ENCODE peak calls at places on chromosomes 12 and 14, in six cellular contexts. One of them, this sample, is unnamed.

GRCh38 chr12:49340095-49340870 is 3.3 kb upstream of the C1QL4 start:
- DNase-seq in heart left ventricle: no peak
- DNase-seq in neural progenitor cell: no peak
- DNase-seq in fibroblast of pulmonary artery: no peak
- DNase-seq in CD4-positive, alpha-beta T cell: no peak
- DNase-seq in kidney epithelial cell: no peak
- DNase-seq in this sample: no peak

GRCh38 chr12:106287364-106287763 is 15.2 kb upstream of the TCP11L2 start:
- DNase-seq in heart left ventricle: no peak
- DNase-seq in neural progenitor cell: no peak
- DNase-seq in fibroblast of pulmonary artery: no peak
- DNase-seq in CD4-positive, alpha-beta T cell: no peak
- DNase-seq in kidney epithelial cell: no peak
- DNase-seq in this sample: no peak

GRCh38 chr12:108752387-108752786 is 21.1 kb upstream of the CORO1C start:
- DNase-seq in heart left ventricle: no peak
- DNase-seq in neural progenitor cell: no peak
- DNase-seq in fibroblast of pulmonary artery: peak
- DNase-seq in CD4-positive, alpha-beta T cell: no peak
- DNase-seq in kidney epithelial cell: no peak
- DNase-seq in this sample: no peak

GRCh38 chr12:91203610-91204009 is 21.0 kb upstream of the DCN start:
- DNase-seq in heart left ventricle: no peak
- DNase-seq in neural progenitor cell: peak
- DNase-seq in fibroblast of pulmonary artery: no peak
- DNase-seq in CD4-positive, alpha-beta T cell: no peak
- DNase-seq in kidney epithelial cell: no peak
- DNase-seq in this sample: no peak

GRCh38 chr14:61437383-61437782 is 116.0 kb downstream of the PRKCH start:
- DNase-seq in heart left ventricle: no peak
- DNase-seq in neural progenitor cell: no peak
- DNase-seq in fibroblast of pulmonary artery: no peak
- DNase-seq in CD4-positive, alpha-beta T cell: no peak
- DNase-seq in kidney epithelial cell: no peak
- DNase-seq in this sample: no peak

GRCh38 chr12:30806989-30807694 is 52.4 kb upstream of the CAPRIN2 start:
- DNase-seq in heart left ventricle: peak
- DNase-seq in neural progenitor cell: peak
- DNase-seq in fibroblast of pulmonary artery: peak
- DNase-seq in CD4-positive, alpha-beta T cell: no peak
- DNase-seq in kidney epithelial cell: no peak
- DNase-seq in this sample: peak

GRCh38 chr12:93573552-93574223 is 1.2 kb downstream of the SOCS2 start:
- DNase-seq in heart left ventricle: peak
- DNase-seq in neural progenitor cell: peak
- DNase-seq in fibroblast of pulmonary artery: no peak
- DNase-seq in CD4-positive, alpha-beta T cell: no peak
- DNase-seq in kidney epithelial cell: no peak
- DNase-seq in this sample: peak

GRCh38 chr14:104573930-104574329 is 5.6 kb upstream of the C14orf180 start:
- DNase-seq in heart left ventricle: no peak
- DNase-seq in neural progenitor cell: peak
- DNase-seq in fibroblast of pulmonary artery: no peak
- DNase-seq in CD4-positive, alpha-beta T cell: no peak
- DNase-seq in kidney epithelial cell: no peak
- DNase-seq in this sample: no peak

GRCh38 chr14:104223810-104224515 is 85.6 kb downstream of the KIF26A start:
- DNase-seq in heart left ventricle: no peak
- DNase-seq in neural progenitor cell: no peak
- DNase-seq in fibroblast of pulmonary artery: no peak
- DNase-seq in CD4-positive, alpha-beta T cell: no peak
- DNase-seq in kidney epithelial cell: no peak
- DNase-seq in this sample: no peak

GRCh38 chr12:103748875-103749274 is 92.2 kb downstream of the NT5DC3 start:
- DNase-seq in heart left ventricle: no peak
- DNase-seq in neural progenitor cell: no peak
- DNase-seq in fibroblast of pulmonary artery: no peak
- DNase-seq in CD4-positive, alpha-beta T cell: no peak
- DNase-seq in kidney epithelial cell: no peak
- DNase-seq in this sample: no peak

GRCh38 chr12:103751600-103751999 is 89.4 kb downstream of the NT5DC3 start:
- DNase-seq in heart left ventricle: no peak
- DNase-seq in neural progenitor cell: no peak
- DNase-seq in fibroblast of pulmonary artery: peak
- DNase-seq in CD4-positive, alpha-beta T cell: no peak
- DNase-seq in kidney epithelial cell: no peak
- DNase-seq in this sample: no peak

GRCh38 chr12:103755425-103755824 is 85.6 kb downstream of the NT5DC3 start:
- DNase-seq in heart left ventricle: no peak
- DNase-seq in neural progenitor cell: no peak
- DNase-seq in fibroblast of pulmonary artery: no peak
- DNase-seq in CD4-positive, alpha-beta T cell: no peak
- DNase-seq in kidney epithelial cell: no peak
- DNase-seq in this sample: no peak

GRCh38 chr12:103748002-103748401 is 93.0 kb downstream of the NT5DC3 start:
- DNase-seq in heart left ventricle: no peak
- DNase-seq in neural progenitor cell: no peak
- DNase-seq in fibroblast of pulmonary artery: no peak
- DNase-seq in CD4-positive, alpha-beta T cell: no peak
- DNase-seq in kidney epithelial cell: no peak
- DNase-seq in this sample: no peak

DNA sequence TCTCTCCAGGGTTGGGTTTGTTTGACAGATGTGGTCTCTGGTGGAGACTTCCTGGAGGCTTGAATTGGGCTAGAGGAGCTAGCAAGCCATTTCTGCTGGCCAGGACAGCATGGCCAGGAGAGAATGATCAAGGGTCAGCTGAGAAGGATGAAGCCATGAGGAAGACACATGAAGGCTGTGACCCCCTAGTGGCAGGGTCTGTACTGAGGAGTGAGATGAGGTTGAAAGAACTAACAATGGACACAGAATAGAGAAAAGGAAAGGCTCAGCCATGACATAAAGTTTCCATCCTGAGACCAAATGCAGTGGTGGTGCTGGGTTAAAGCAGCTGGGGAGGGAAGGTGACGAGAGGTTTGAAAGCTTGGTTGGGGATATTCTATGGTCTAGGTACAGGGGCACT is 89.9 kb downstream of the NT5DC3 start:
- DNase-seq in heart left ventricle: no peak
- DNase-seq in neural progenitor cell: peak
- DNase-seq in fibroblast of pulmonary artery: no peak
- DNase-seq in CD4-positive, alpha-beta T cell: no peak
- DNase-seq in kidney epithelial cell: no peak
- DNase-seq in this sample: no peak
- TF ChIP-seq CTCF in heart left ventricle: no peak
- TF ChIP-seq CTCF in neural progenitor cell: no peak
- TF ChIP-seq CTCF in fibroblast of pulmonary artery: no peak
- TF ChIP-seq CTCF in CD4-positive, alpha-beta T cell: no peak
- TF ChIP-seq CTCF in kidney epithelial cell: peak
- TF ChIP-seq CTCF in this sample: no peak

DNA sequence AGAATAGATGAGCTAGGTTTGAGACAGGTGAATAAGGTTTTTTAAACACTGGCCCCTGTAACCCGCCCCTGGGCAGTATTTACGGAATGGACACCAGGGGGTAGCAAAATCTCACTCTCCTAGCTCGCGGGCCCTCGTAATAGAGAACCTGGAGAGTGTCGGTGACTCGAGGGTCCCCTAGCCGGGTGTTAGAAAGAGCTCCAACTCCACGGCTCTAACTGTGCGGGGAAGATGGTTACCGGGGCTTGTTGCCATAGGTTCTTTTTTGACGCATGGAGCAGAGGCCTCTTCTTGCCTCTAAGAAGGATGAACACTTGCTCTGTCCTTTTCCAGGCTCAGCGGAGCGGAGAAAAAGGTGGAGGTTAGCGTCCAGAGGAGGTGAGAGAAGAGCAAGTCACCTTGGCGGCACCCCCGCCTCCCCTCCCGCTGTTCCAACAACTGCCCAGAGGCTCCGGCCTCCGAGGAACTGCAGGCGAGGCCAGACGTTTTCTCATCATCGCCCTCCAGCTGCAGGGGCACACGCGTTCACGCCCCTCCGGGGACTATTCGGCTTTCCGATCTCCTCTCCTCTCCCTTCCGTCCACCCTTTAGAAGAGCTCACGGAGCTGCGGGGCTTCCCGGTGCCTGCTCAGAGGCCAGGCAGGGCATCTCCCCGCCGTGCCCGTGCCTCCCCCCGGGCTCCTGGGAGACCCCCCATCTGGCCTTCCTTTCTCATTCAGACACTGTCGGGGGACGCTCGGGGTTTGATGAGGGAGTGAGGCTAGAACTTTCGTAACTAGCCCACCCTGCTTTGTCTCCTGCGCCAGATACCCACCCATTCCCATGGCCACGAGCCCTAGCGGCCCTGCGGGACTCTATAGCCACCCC is 1.4 kb upstream of the ARHGEF40 start:
- DNase-seq in heart left ventricle: peak
- DNase-seq in neural progenitor cell: peak
- DNase-seq in fibroblast of pulmonary artery: peak
- DNase-seq in CD4-positive, alpha-beta T cell: peak
- DNase-seq in kidney epithelial cell: no peak
- DNase-seq in this sample: peak
- TF ChIP-seq CTCF in heart left ventricle: peak
- TF ChIP-seq CTCF in neural progenitor cell: peak
- TF ChIP-seq CTCF in fibroblast of pulmonary artery: peak
- TF ChIP-seq CTCF in CD4-positive, alpha-beta T cell: peak
- TF ChIP-seq CTCF in kidney epithelial cell: peak
- TF ChIP-seq CTCF in this sample: peak

DNA sequence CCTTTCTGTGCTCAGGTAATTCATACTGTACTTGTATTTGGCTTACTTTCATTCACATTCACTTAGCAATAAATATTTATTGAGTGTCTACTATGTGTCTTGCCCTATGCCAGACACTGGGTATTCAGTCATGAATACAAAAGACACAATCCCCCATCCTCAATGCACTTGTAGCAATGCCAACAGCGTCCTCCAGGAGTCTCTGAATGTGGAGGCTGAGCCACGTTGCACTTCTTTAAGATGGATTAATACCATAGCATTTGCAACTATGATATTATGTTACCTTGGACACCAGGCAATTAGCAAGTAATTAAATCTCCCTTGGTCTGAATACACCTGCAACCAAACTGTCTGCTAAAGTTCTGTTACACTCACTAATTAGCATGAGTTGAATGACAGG is 58.8 kb downstream of the OTX2 start:
- DNase-seq in heart left ventricle: no peak
- DNase-seq in neural progenitor cell: peak
- DNase-seq in fibroblast of pulmonary artery: no peak
- DNase-seq in CD4-positive, alpha-beta T cell: no peak
- DNase-seq in kidney epithelial cell: no peak
- DNase-seq in this sample: no peak
- TF ChIP-seq CTCF in heart left ventricle: no peak
- TF ChIP-seq CTCF in neural progenitor cell: peak
- TF ChIP-seq CTCF in fibroblast of pulmonary artery: no peak
- TF ChIP-seq CTCF in CD4-positive, alpha-beta T cell: no peak
- TF ChIP-seq CTCF in kidney epithelial cell: no peak
- TF ChIP-seq CTCF in this sample: peak

GRCh38 chr14:89955022-89955414 is 488 bp upstream of the EFCAB11 start:
- DNase-seq in heart left ventricle: no peak
- DNase-seq in neural progenitor cell: no peak
- DNase-seq in fibroblast of pulmonary artery: no peak
- DNase-seq in CD4-positive, alpha-beta T cell: no peak
- DNase-seq in kidney epithelial cell: no peak
- DNase-seq in this sample: no peak

GRCh38 chr14:89954045-89955021 is at the start of gene EFCAB11:
- DNase-seq in heart left ventricle: peak
- DNase-seq in neural progenitor cell: peak
- DNase-seq in fibroblast of pulmonary artery: peak
- DNase-seq in CD4-positive, alpha-beta T cell: peak
- DNase-seq in kidney epithelial cell: peak
- DNase-seq in this sample: peak

GRCh38 chr14:89956294-89957009 is 725 bp downstream of the TDP1 start:
- DNase-seq in heart left ventricle: peak
- DNase-seq in neural progenitor cell: peak
- DNase-seq in fibroblast of pulmonary artery: peak
- DNase-seq in CD4-positive, alpha-beta T cell: peak
- DNase-seq in kidney epithelial cell: peak
- DNase-seq in this sample: peak

GRCh38 chr14:89953602-89954001 is 928 bp downstream of the EFCAB11 start:
- DNase-seq in heart left ventricle: no peak
- DNase-seq in neural progenitor cell: no peak
- DNase-seq in fibroblast of pulmonary artery: no peak
- DNase-seq in CD4-positive, alpha-beta T cell: no peak
- DNase-seq in kidney epithelial cell: no peak
- DNase-seq in this sample: no peak

DNA sequence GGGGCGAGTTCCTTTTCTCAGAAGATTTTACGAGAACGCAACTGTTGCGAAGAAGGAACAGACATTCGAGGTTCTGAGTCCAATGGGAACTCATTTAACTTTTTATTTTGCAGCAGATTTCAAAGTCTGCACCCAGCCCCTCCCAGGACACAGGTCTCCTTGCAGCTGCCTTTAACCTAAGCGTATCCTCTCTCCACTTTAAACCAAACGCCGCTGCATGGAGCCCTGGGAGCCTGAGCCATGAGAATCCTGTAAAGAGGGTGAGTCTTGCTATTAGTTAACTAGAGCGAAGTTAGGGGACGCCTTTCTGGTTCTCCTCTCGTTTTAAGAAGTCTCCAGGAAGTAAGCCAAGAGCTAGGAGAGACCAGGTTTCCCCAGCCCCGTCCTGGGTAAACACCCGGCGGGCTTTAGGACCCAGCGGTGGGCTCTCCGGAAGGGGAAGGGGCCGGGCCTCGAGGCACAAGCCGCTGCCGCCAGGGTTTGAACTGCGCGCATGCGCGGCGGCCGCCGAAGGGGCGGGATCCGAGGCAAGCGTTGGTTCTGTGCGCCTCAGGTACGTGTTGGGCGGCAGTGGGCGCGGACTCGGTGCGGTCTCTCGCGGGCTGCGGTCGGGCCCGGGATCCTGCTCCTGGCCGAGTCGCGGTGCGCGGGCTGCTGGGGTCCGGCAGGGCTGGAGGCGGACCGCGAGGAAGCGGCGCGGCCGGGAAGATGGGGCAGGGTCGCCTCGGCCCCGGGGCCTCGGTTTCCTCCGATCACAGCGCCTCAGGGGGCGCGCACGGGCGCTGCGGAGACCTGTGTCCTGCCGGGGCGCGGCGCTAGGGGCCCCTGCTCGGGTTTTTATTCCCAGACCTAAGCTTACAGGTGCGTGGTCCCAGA is at the start of gene TDP1:
- DNase-seq in heart left ventricle: peak
- DNase-seq in neural progenitor cell: peak
- DNase-seq in fibroblast of pulmonary artery: peak
- DNase-seq in CD4-positive, alpha-beta T cell: peak
- DNase-seq in kidney epithelial cell: peak
- DNase-seq in this sample: peak
- TF ChIP-seq CTCF in heart left ventricle: no peak
- TF ChIP-seq CTCF in neural progenitor cell: peak
- TF ChIP-seq CTCF in fibroblast of pulmonary artery: no peak
- TF ChIP-seq CTCF in CD4-positive, alpha-beta T cell: no peak
- TF ChIP-seq CTCF in kidney epithelial cell: no peak
- TF ChIP-seq CTCF in this sample: no peak

GRCh38 chr14:91372680-91373495 is 44.7 kb downstream of the CCDC88C start:
- DNase-seq in heart left ventricle: no peak
- DNase-seq in neural progenitor cell: no peak
- DNase-seq in fibroblast of pulmonary artery: no peak
- DNase-seq in CD4-positive, alpha-beta T cell: no peak
- DNase-seq in kidney epithelial cell: no peak
- DNase-seq in this sample: no peak
- TF ChIP-seq CTCF in heart left ventricle: no peak
- TF ChIP-seq CTCF in neural progenitor cell: no peak
- TF ChIP-seq CTCF in fibroblast of pulmonary artery: no peak
- TF ChIP-seq CTCF in CD4-positive, alpha-beta T cell: no peak
- TF ChIP-seq CTCF in kidney epithelial cell: no peak
- TF ChIP-seq CTCF in this sample: no peak

This sample was measured in nephron progenitor cell.